ENCODE peak calls at places on chromosomes 5 and 9, in seven cellular contexts. P, X, W, K, R, H and D are unnamed samples.

GRCh38 chr9:120536094-120536493 is 43.9 kb downstream of the CDK5RAP2 start:
- DNase-seq in K (no peak), X (no peak), P (no peak), H (no peak), R (no peak), W (no peak), D (no peak)

GRCh38 chr9:4048441-4048840 is 251.4 kb downstream of the GLIS3 start:
- DNase-seq in R (peak; percentile 59), P (no peak), K (peak; percentile 49), W (no peak), H (no peak), X (peak; percentile 64), D (no peak)

GRCh38 chr5:143601917-143602333 is 198.4 kb upstream of the NR3C1 start:
- DNase-seq in X (no peak), R (no peak), H (no peak), P (no peak), W (no peak), K (no peak), D (no peak)

GRCh38 chr9:93994132-93994531 is 39.0 kb upstream of the BARX1 start:
- DNase-seq in R (no peak), P (no peak), K (no peak), X (no peak), H (no peak), W (no peak), D (no peak)

GRCh38 chr9:91896513-91897121 is 53.4 kb downstream of the ROR2 start:
- DNase-seq in K (peak; percentile 42), W (no peak), P (no peak), R (no peak), X (peak; percentile 46), H (no peak), D (no peak)

GRCh38 chr5:15940905-15941304 is 238.7 kb downstream of the MARCHF11 start:
- DNase-seq in P (no peak), R (no peak), H (no peak), X (no peak), W (no peak), K (no peak), D (no peak)

GRCh38 chr9:129881547-129882324 is 46.5 kb downstream of the USP20 start:
- DNase-seq in P (no peak), H (no peak), R (no peak), K (no peak), W (no peak), X (no peak), D (no peak)

GRCh38 chr5:10467281-10468198 is 25.9 kb downstream of the ROPN1L start:
- DNase-seq in K (peak; percentile 77), X (peak; percentile 79), P (peak; percentile 38), R (peak; percentile 75), W (no peak), H (no peak), D (peak; percentile 12)

GRCh38 chr5:65329266-65329665 is 152.5 kb downstream of the ADAMTS6 start:
- DNase-seq in W (peak; percentile 15), K (no peak), P (no peak), H (no peak), R (no peak), X (peak; percentile 41), D (no peak)

GRCh38 chr9:32251539-32251938 is 132.9 kb upstream of the ACO1 start:
- DNase-seq in P (peak; percentile 63), X (peak; percentile 20), W (peak; percentile 54), K (peak; percentile 18), R (peak; percentile 75), H (peak; percentile 61), D (peak; percentile 44)

GRCh38 chr9:130991227-130992058 is 17.5 kb upstream of the LAMC3 start:
- DNase-seq in H (no peak), K (no peak), R (peak; percentile 50), X (no peak), P (peak; percentile 35), W (no peak), D (no peak)

GRCh38 chr5:181031716-181032115 is 8.3 kb upstream of the BTNL9 start:
- DNase-seq in K (no peak), R (no peak), X (no peak), W (no peak), H (no peak), P (no peak), D (no peak)

GRCh38 chr5:181024245-181025029 is 15.6 kb upstream of the BTNL9 start:
- DNase-seq in H (no peak), P (no peak), X (no peak), K (no peak), R (no peak), W (no peak), D (no peak)

GRCh38 chr5:181028032-181028819 is 11.8 kb upstream of the BTNL9 start:
- DNase-seq in R (peak; percentile 84), W (no peak), P (peak; percentile 93), X (no peak), H (peak; percentile 59), K (no peak), D (no peak)

DNA sequence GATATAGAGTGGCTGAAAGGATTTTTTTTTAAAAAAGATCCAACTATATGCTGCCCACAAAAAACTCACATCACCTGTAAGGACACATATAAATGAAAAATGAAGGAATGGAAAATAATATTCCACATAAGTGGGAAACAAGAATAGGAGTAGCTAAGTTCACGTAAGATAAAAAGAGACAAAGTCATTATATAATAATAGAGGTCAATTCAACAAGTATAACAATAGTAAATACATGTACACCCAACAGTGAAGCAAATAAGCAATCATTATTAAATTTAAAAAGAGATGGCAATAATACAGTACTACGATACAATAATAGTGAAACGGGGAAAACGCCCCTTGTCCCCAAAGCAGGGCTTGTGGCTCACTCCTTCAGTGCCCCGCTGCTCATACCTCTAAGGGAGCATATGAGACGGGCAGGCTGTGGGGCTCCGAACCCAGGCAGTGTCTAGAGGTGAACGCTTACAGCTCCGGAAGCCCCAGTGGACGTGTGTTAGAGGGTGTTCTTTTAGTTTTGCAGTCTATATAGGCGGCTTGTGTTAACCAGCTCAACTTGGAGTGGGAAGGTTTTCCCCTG is 12.5 kb upstream of the BTNL9 start:
- DNase-seq in H (no peak), W (no peak), R (no peak), K (no peak), P (no peak), X (no peak), D (no peak)
- H3K9ac ChIP-seq in H (no peak overlapping the region), W (no peak overlapping the region), R (peak overlapping the region; percentile 63), K (no peak overlapping the region), P (no peak overlapping the region), X (no peak overlapping the region), D (no peak overlapping the region)

DNA sequence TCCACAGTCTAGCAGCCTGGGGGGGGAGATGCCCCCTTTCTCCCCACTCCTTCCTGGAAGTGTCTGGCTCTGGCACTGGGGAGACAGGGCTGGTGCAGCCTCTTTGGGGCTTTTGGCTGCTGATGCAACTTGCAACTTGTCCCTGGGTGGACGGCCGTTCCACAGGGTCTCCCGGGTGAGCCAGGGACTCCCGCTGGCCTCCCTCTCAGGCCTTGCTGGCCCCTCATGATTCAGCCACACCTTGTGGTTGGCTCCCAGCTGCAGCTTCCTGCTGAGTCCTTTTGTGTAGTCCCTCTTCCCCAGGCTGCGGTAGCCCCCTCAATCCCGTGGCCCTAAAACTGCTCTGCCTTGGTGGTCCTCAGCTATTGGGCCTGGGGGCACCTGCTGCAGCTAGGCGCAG is 283.5 kb downstream of the PBX3 start:
- DNase-seq in R (no peak), W (no peak), X (no peak), P (no peak), H (no peak), K (no peak), D (no peak)
- H4K8ac ChIP-seq in R (no peak overlapping the region), W (peak overlapping the region; percentile 55), X (no peak overlapping the region), P (no peak overlapping the region), H (peak overlapping the region; percentile 73), K (no peak overlapping the region), D (no peak overlapping the region)

GRCh38 chr9:95089916-95090791 is 227.4 kb downstream of the FANCC start:
- DNase-seq in P (no peak), K (no peak), W (no peak), H (no peak), R (no peak), X (no peak), D (peak; percentile 38)
- H3K4me1 ChIP-seq in P (no peaks in the 10 kb centered on the region), K (peaks cover 53% of the 10 kb centered on the region), W (peaks cover 25% of the 10 kb centered on the region), H (no peaks in the 10 kb centered on the region), R (peaks cover 3% of the 10 kb centered on the region), X (peaks cover 22% of the 10 kb centered on the region), D (peaks cover 38% of the 10 kb centered on the region)

GRCh38 chr5:35672995-35673394 is 55.3 kb downstream of the SPEF2 start:
- DNase-seq in R (peak; percentile 77), W (no peak), K (peak; percentile 49), X (no peak), H (no peak), P (peak; percentile 34), D (no peak)
- H3K9ac ChIP-seq in R (no peak overlapping the region), W (no peak overlapping the region), K (no peak overlapping the region), X (no peak overlapping the region), H (no peak overlapping the region), P (no peak overlapping the region), D (no peak overlapping the region)